ENCODE peak calls at places on chromosome 11, in seven cellular contexts. One of them, this sample, is unnamed.

GRCh38 chr11:76281558-76281906 is 75.2 kb upstream of the WNT11 start:
- DNase-seq in IMR-90: no peak
- DNase-seq in upper lobe of left lung: no peak
- DNase-seq in activated CD4-positive, CD25-positive, alpha-beta regulatory T cell: no peak
- DNase-seq in MG63: no peak
- DNase-seq in NB4: no peak
- DNase-seq in HuH-7: no peak
- DNase-seq in this sample: no peak

GRCh38 chr11:9385288-9385902 is 943 bp downstream of the IPO7 start:
- DNase-seq in MG63: no peak
- DNase-seq in HuH-7: peak
- DNase-seq in activated CD4-positive, CD25-positive, alpha-beta regulatory T cell: no peak
- DNase-seq in NB4: peak
- DNase-seq in upper lobe of left lung: no peak
- DNase-seq in IMR-90: no peak
- DNase-seq in this sample: peak

GRCh38 chr11:69443968-69444364 is 37.5 kb upstream of the LINC01488 start:
- DNase-seq in MG63: no peak
- DNase-seq in IMR-90: peak
- DNase-seq in upper lobe of left lung: no peak
- DNase-seq in NB4: no peak
- DNase-seq in activated CD4-positive, CD25-positive, alpha-beta regulatory T cell: no peak
- DNase-seq in HuH-7: no peak
- DNase-seq in this sample: no peak

GRCh38 chr11:116336540-116336939 is 436.2 kb downstream of the BUD13 start:
- DNase-seq in activated CD4-positive, CD25-positive, alpha-beta regulatory T cell: no peak
- DNase-seq in NB4: no peak
- DNase-seq in MG63: no peak
- DNase-seq in IMR-90: no peak
- DNase-seq in HuH-7: no peak
- DNase-seq in upper lobe of left lung: no peak
- DNase-seq in this sample: no peak

GRCh38 chr11:124943242-124943641 is 7.4 kb upstream of the HEPACAM start:
- DNase-seq in MG63: no peak
- DNase-seq in HuH-7: no peak
- DNase-seq in upper lobe of left lung: no peak
- DNase-seq in NB4: no peak
- DNase-seq in IMR-90: no peak
- DNase-seq in activated CD4-positive, CD25-positive, alpha-beta regulatory T cell: no peak
- DNase-seq in this sample: no peak

GRCh38 chr11:18792066-18792591 is 531 bp upstream of the PTPN5 start:
- DNase-seq in HuH-7: no peak
- DNase-seq in MG63: no peak
- DNase-seq in activated CD4-positive, CD25-positive, alpha-beta regulatory T cell: no peak
- DNase-seq in IMR-90: no peak
- DNase-seq in NB4: no peak
- DNase-seq in upper lobe of left lung: peak
- DNase-seq in this sample: peak

GRCh38 chr11:11416917-11417316 is 63.9 kb upstream of the CSNK2A3 start:
- DNase-seq in HuH-7: no peak
- DNase-seq in upper lobe of left lung: no peak
- DNase-seq in MG63: peak
- DNase-seq in activated CD4-positive, CD25-positive, alpha-beta regulatory T cell: no peak
- DNase-seq in IMR-90: peak
- DNase-seq in NB4: peak
- DNase-seq in this sample: peak

GRCh38 chr11:15106201-15106965 is 8.3 kb upstream of the INSC start:
- DNase-seq in HuH-7: no peak
- DNase-seq in IMR-90: peak
- DNase-seq in activated CD4-positive, CD25-positive, alpha-beta regulatory T cell: no peak
- DNase-seq in NB4: no peak
- DNase-seq in MG63: peak
- DNase-seq in upper lobe of left lung: no peak
- DNase-seq in this sample: no peak

GRCh38 chr11:87368876-87369480 is 331.2 kb downstream of the TMEM135 start:
- DNase-seq in MG63: no peak
- DNase-seq in upper lobe of left lung: no peak
- DNase-seq in NB4: no peak
- DNase-seq in IMR-90: no peak
- DNase-seq in activated CD4-positive, CD25-positive, alpha-beta regulatory T cell: no peak
- DNase-seq in HuH-7: no peak
- DNase-seq in this sample: no peak

GRCh38 chr11:22778642-22779041 is 51.0 kb downstream of the SVIP start:
- DNase-seq in IMR-90: no peak
- DNase-seq in MG63: no peak
- DNase-seq in activated CD4-positive, CD25-positive, alpha-beta regulatory T cell: no peak
- DNase-seq in NB4: peak
- DNase-seq in HuH-7: no peak
- DNase-seq in upper lobe of left lung: no peak
- DNase-seq in this sample: no peak

GRCh38 chr11:115624065-115624464 is 119.8 kb upstream of the CADM1 start:
- DNase-seq in upper lobe of left lung: no peak
- DNase-seq in activated CD4-positive, CD25-positive, alpha-beta regulatory T cell: no peak
- DNase-seq in IMR-90: no peak
- DNase-seq in MG63: no peak
- DNase-seq in NB4: no peak
- DNase-seq in HuH-7: no peak
- DNase-seq in this sample: no peak

GRCh38 chr11:112292188-112292587 is 31.5 kb upstream of the PLET1 start:
- DNase-seq in HuH-7: no peak
- DNase-seq in activated CD4-positive, CD25-positive, alpha-beta regulatory T cell: no peak
- DNase-seq in MG63: no peak
- DNase-seq in upper lobe of left lung: no peak
- DNase-seq in NB4: no peak
- DNase-seq in IMR-90: no peak
- DNase-seq in this sample: no peak

GRCh38 chr11:119615003-119615878 is 113.8 kb downstream of the NECTIN1 start:
- DNase-seq in upper lobe of left lung: no peak
- DNase-seq in IMR-90: peak
- DNase-seq in MG63: peak
- DNase-seq in activated CD4-positive, CD25-positive, alpha-beta regulatory T cell: no peak
- DNase-seq in NB4: peak
- DNase-seq in HuH-7: no peak
- DNase-seq in this sample: peak

GRCh38 chr11:118924591-118925585 is 838 bp downstream of the BCL9L start:
- DNase-seq in NB4: peak
- DNase-seq in HuH-7: no peak
- DNase-seq in IMR-90: peak
- DNase-seq in activated CD4-positive, CD25-positive, alpha-beta regulatory T cell: no peak
- DNase-seq in upper lobe of left lung: peak
- DNase-seq in MG63: peak
- DNase-seq in this sample: peak

GRCh38 chr11:88344869-88345268 is 7.3 kb upstream of the CTSC start:
- DNase-seq in IMR-90: no peak
- DNase-seq in activated CD4-positive, CD25-positive, alpha-beta regulatory T cell: no peak
- DNase-seq in HuH-7: no peak
- DNase-seq in NB4: peak
- DNase-seq in upper lobe of left lung: no peak
- DNase-seq in MG63: no peak
- DNase-seq in this sample: no peak

GRCh38 chr11:64052436-64052835 is 16.7 kb downstream of the FLRT1 start:
- DNase-seq in HuH-7: no peak
- DNase-seq in upper lobe of left lung: no peak
- DNase-seq in MG63: no peak
- DNase-seq in NB4: no peak
- DNase-seq in IMR-90: no peak
- DNase-seq in activated CD4-positive, CD25-positive, alpha-beta regulatory T cell: no peak
- DNase-seq in this sample: no peak

GRCh38 chr11:12099132-12099873 is 11.1 kb upstream of the MICAL2 start:
- DNase-seq in HuH-7: no peak
- DNase-seq in NB4: peak
- DNase-seq in upper lobe of left lung: no peak
- DNase-seq in activated CD4-positive, CD25-positive, alpha-beta regulatory T cell: no peak
- DNase-seq in MG63: no peak
- DNase-seq in IMR-90: no peak
- DNase-seq in this sample: no peak

GRCh38 chr11:112291191-112291590 is 30.5 kb upstream of the PLET1 start:
- DNase-seq in NB4: no peak
- DNase-seq in IMR-90: no peak
- DNase-seq in MG63: no peak
- DNase-seq in HuH-7: no peak
- DNase-seq in activated CD4-positive, CD25-positive, alpha-beta regulatory T cell: no peak
- DNase-seq in upper lobe of left lung: no peak
- DNase-seq in this sample: no peak

GRCh38 chr11:35969089-35970046 is 25.5 kb downstream of the LDLRAD3 start:
- DNase-seq in HuH-7: no peak
- DNase-seq in IMR-90: peak
- DNase-seq in NB4: no peak
- DNase-seq in activated CD4-positive, CD25-positive, alpha-beta regulatory T cell: no peak
- DNase-seq in MG63: no peak
- DNase-seq in upper lobe of left lung: no peak
- DNase-seq in this sample: no peak

GRCh38 chr11:57131080-57131790 is 50.5 kb upstream of the LRRC55 start:
- DNase-seq in activated CD4-positive, CD25-positive, alpha-beta regulatory T cell: no peak
- DNase-seq in NB4: peak
- DNase-seq in IMR-90: peak
- DNase-seq in upper lobe of left lung: no peak
- DNase-seq in HuH-7: peak
- DNase-seq in MG63: peak
- DNase-seq in this sample: no peak

GRCh38 chr11:68759991-68760390 is 8.7 kb upstream of the TESMIN start:
- DNase-seq in upper lobe of left lung: peak
- DNase-seq in IMR-90: no peak
- DNase-seq in activated CD4-positive, CD25-positive, alpha-beta regulatory T cell: no peak
- DNase-seq in NB4: no peak
- DNase-seq in HuH-7: no peak
- DNase-seq in MG63: no peak
- DNase-seq in this sample: no peak

GRCh38 chr11:10381730-10382129 is 73.3 kb upstream of the AMPD3 start:
- DNase-seq in NB4: no peak
- DNase-seq in HuH-7: no peak
- DNase-seq in upper lobe of left lung: no peak
- DNase-seq in IMR-90: peak
- DNase-seq in MG63: no peak
- DNase-seq in activated CD4-positive, CD25-positive, alpha-beta regulatory T cell: no peak
- DNase-seq in this sample: no peak

GRCh38 chr11:6259638-6260019 is at the start of gene CCKBR:
- DNase-seq in upper lobe of left lung: peak
- DNase-seq in activated CD4-positive, CD25-positive, alpha-beta regulatory T cell: no peak
- DNase-seq in IMR-90: no peak
- DNase-seq in HuH-7: no peak
- DNase-seq in NB4: no peak
- DNase-seq in MG63: no peak
- DNase-seq in this sample: no peak

GRCh38 chr11:119206512-119207299 is 567 bp downstream of the CBL start:
- DNase-seq in upper lobe of left lung: peak
- DNase-seq in NB4: peak
- DNase-seq in IMR-90: no peak
- DNase-seq in MG63: peak
- DNase-seq in activated CD4-positive, CD25-positive, alpha-beta regulatory T cell: peak
- DNase-seq in HuH-7: no peak
- DNase-seq in this sample: no peak

GRCh38 chr11:12260731-12261521 is 116.4 kb upstream of the PARVA start:
- DNase-seq in activated CD4-positive, CD25-positive, alpha-beta regulatory T cell: no peak
- DNase-seq in NB4: no peak
- DNase-seq in HuH-7: no peak
- DNase-seq in MG63: no peak
- DNase-seq in upper lobe of left lung: no peak
- DNase-seq in IMR-90: no peak
- DNase-seq in this sample: no peak

GRCh38 chr11:101129203-101129943 is at the start of gene PGR:
- DNase-seq in MG63: peak
- DNase-seq in activated CD4-positive, CD25-positive, alpha-beta regulatory T cell: no peak
- DNase-seq in HuH-7: no peak
- DNase-seq in IMR-90: no peak
- DNase-seq in upper lobe of left lung: no peak
- DNase-seq in NB4: no peak
- DNase-seq in this sample: no peak

GRCh38 chr11:34234086-34234740 is 123.6 kb downstream of the ABTB2 start:
- DNase-seq in MG63: peak
- DNase-seq in upper lobe of left lung: no peak
- DNase-seq in HuH-7: no peak
- DNase-seq in NB4: peak
- DNase-seq in IMR-90: peak
- DNase-seq in activated CD4-positive, CD25-positive, alpha-beta regulatory T cell: peak
- DNase-seq in this sample: no peak

This sample was measured in A549.